ENCODE peak calls at places on chromosomes 12 and 14, in five cellular contexts. X is transverse colon, D is tibial nerve, Z is GM12892, Y is IMR-90. P is an unnamed sample.

GRCh38 chr14:80681651-80682050 is 259.9 kb downstream of the CEP128 start:
- DNase-seq in X (no peak), D (no peak), Z (no peak), Y (peak; percentile 23), P (no peak)

GRCh38 chr12:106519587-106519986 is 63.2 kb upstream of the RFX4 start:
- DNase-seq in X (no peak), D (no peak), Z (no peak), Y (peak; percentile 70), P (no peak)

GRCh38 chr14:28243600-28243999 is 523.0 kb upstream of the FOXG1 start:
- DNase-seq in X (no peak), D (no peak), Z (no peak), Y (no peak), P (no peak)

GRCh38 chr12:92030618-92031017 is 115.0 kb downstream of the BTG1 start:
- DNase-seq in X (peak; percentile 51), D (peak; percentile 57), Z (no peak), Y (peak; percentile 24), P (no peak)

GRCh38 chr12:57759360-57759980 is 4.6 kb downstream of the MARCHF9 start:
- DNase-seq in X (no peak), D (no peak), Z (no peak), Y (no peak), P (no peak)

GRCh38 chr14:30994681-30995620 is 30.5 kb upstream of the AP4S1 start:
- DNase-seq in X (no peak), D (no peak), Z (no peak), Y (peak; percentile 32), P (no peak)

GRCh38 chr12:94649349-94650142 is 811 bp downstream of the TMCC3 start:
- DNase-seq in X (peak; percentile 66), D (peak; percentile 29), Z (peak; percentile 45), Y (peak; percentile 4), P (peak; percentile 43)

GRCh38 chr14:31057035-31057434 is 30.9 kb upstream of the STRN3 start:
- DNase-seq in X (no peak), D (no peak), Z (no peak), Y (no peak), P (no peak)

GRCh38 chr12:68483592-68484373 is 126.9 kb upstream of the RAP1B start:
- DNase-seq in X (no peak), D (no peak), Z (no peak), Y (peak; percentile 67), P (no peak)

GRCh38 chr12:27652174-27652763 is 44.0 kb upstream of the REP15 start:
- DNase-seq in X (peak; percentile 27), D (peak; percentile 86), Z (peak; percentile 5), Y (peak; percentile 84), P (no peak)

GRCh38 chr14:99717682-99718013 is 33.5 kb downstream of the CYP46A1 start:
- DNase-seq in X (no peak), D (no peak), Z (no peak), Y (no peak), P (no peak)

GRCh38 chr12:96078281-96078761 is 42.9 kb upstream of the LTA4H start:
- DNase-seq in X (no peak), D (no peak), Z (no peak), Y (peak; percentile 15), P (no peak)

GRCh38 chr14:25887251-25887908 is 710.5 kb downstream of the NOVA1 start:
- DNase-seq in X (no peak), D (no peak), Z (no peak), Y (no peak), P (no peak)

GRCh38 chr12:4280351-4281163 is 7.0 kb downstream of the CCND2 start:
- DNase-seq in X (peak; percentile 62), D (no peak), Z (no peak), Y (no peak), P (no peak)

GRCh38 chr12:48999371-49000131 is at the start of gene DDN:
- DNase-seq in X (no peak), D (no peak), Z (peak; percentile 74), Y (peak; percentile 52), P (peak; percentile 79)

GRCh38 chr14:48563465-48563864 is 888.1 kb upstream of the MDGA2 start:
- DNase-seq in X (no peak), D (no peak), Z (no peak), Y (peak; percentile 22), P (no peak)

GRCh38 chr12:5592313-5592712 is 160.4 kb downstream of the NTF3 start:
- DNase-seq in X (no peak), D (no peak), Z (no peak), Y (no peak), P (no peak)

GRCh38 chr12:8057839-8058238 is 8.3 kb downstream of the C3AR1 start:
- DNase-seq in X (no peak), D (no peak), Z (no peak), Y (peak; percentile 67), P (no peak)

GRCh38 chr14:29421156-29421728 is 506.4 kb downstream of the PRKD1 start:
- DNase-seq in X (no peak), D (no peak), Z (no peak), Y (no peak), P (no peak)

GRCh38 chr12:6963016-6963731 is 7.3 kb downstream of the PHB2 start:
- DNase-seq in X (peak; percentile 95), D (no peak), Z (no peak), Y (no peak), P (no peak)
- TF ChIP-seq POLR2A in X (peak; percentile 99), D (no peak), Z (no peak), Y (no peak), P (no peak)

GRCh38 chr12:120688527-120689071 is 1.6 kb downstream of the MLEC start:
- DNase-seq in X (peak; percentile 56), D (no peak), Z (no peak), Y (no peak), P (no peak)

GRCh38 chr12:120686690-120687569 is at the start of gene MLEC:
- DNase-seq in X (peak; percentile 99), D (peak; percentile 98), Z (peak; percentile 95), Y (peak; percentile 93), P (peak; percentile 93)

GRCh38 chr12:120687570-120688289 is 781 bp downstream of the MLEC start:
- DNase-seq in X (peak; percentile 40), D (no peak), Z (no peak), Y (no peak), P (no peak)

GRCh38 chr12:120684523-120684932 is 2.4 kb upstream of the MLEC start:
- DNase-seq in X (no peak), D (no peak), Z (no peak), Y (peak; percentile 26), P (no peak)

GRCh38 chr12:120686151-120686689 is 729 bp upstream of the MLEC start:
- DNase-seq in X (peak; percentile 99), D (peak; percentile 92), Z (peak; percentile 78), Y (peak; percentile 96), P (peak; percentile 77)
- TF ChIP-seq POLR2A in X (peak; percentile 25), D (peak; percentile 18), Z (peak; percentile 52), Y (no peak), P (peak; percentile 55)

GRCh38 chr14:65045691-65046090 is 56.6 kb downstream of the MAX start:
- DNase-seq in X (no peak), D (no peak), Z (no peak), Y (no peak), P (no peak)

GRCh38 chr14:65045011-65045410 is 57.3 kb downstream of the MAX start:
- DNase-seq in X (no peak), D (no peak), Z (no peak), Y (no peak), P (no peak)

GRCh38 chr14:65042731-65043372 is 56.2 kb downstream of the FNTB start:
- DNase-seq in X (no peak), D (no peak), Z (peak; percentile 27), Y (no peak), P (peak; percentile 46)

GRCh38 chr14:65043893-65044595 is 57.3 kb downstream of the FNTB start:
- DNase-seq in X (no peak), D (no peak), Z (no peak), Y (no peak), P (no peak)

DNA sequence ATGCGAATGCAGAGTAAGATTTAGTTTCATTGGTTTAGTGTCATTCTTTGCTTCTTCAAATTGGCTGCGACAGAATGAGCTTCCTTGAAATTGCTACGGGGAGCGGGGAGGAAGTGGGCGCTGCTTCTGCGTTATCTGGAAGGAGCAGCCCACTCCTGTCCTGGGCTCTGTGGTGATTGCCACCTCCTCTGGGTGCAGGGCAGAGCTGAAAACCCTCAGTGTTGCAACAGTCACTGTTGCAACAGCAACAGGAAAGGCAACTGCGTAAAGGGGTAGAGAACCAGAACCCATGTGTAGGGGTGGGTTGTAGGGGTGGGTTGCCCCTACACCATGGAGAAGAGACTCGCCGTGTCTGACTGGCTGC is 57.7 kb downstream of the MAX start:
- DNase-seq in X (peak; percentile 15), D (no peak), Z (no peak), Y (no peak), P (no peak)
- TF ChIP-seq POLR2A in X (no peak), D (no peak), Z (no peak), Y (no peak), P (no peak)

DNA sequence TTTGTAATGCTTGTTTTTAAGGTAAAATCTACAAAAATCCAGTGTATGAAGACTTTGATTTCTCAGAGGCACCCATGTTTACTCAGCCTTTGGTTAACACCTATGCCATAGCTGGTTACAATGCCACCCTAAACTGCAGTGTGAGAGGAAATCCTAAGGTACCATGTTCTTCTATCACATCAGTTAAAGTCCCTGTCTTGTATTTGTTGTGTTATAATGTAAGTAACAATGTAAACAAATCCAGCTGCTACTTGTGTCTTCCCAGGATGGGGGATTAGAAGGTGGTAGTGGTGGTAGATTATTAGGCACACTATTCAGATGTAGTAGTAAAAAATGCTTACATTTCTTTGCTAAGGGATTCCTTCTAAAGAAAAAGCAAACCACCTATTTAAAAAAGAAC is 19.4 kb upstream of the CHPT1 start:
- DNase-seq in X (no peak), D (no peak), Z (no peak), Y (no peak), P (no peak)
- TF ChIP-seq POLR2A in X (no peak), D (no peak), Z (no peak), Y (no peak), P (no peak)

DNA sequence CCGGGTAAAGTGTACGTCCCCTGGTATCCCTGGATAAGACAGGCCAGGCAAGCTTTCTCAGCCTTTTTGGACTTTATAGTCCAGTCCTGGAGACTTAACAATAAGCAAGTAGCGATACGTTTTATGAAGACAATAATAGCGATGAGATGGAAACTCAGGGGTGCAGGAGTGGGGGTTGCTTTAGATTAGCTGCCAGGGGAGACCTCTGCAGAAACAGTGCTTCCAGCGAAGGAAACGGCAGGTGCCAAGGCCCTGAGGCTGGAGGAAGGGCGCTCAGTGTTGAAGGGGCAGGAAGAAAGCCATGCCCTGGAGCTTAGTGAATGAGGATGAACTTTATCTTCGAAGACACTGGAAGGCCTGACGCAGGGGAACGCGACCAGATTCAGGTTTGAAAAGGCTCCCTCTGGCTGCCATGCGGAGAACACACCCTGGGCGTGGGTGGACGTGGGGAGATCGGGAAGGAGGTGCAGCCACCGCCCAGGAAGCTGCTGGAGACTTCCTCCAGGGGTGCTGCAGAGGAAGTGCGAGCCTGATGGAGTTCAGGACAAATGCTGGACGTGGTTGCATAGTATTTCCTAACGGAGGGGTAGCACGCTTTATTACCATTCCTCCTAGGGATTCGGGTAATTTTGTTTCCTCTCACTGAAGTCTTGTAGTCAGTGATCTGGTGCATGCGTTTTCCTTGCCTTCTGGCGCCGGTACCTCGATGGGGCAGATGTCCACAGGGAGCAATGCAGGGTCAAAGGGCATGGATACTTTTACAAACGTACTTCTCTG is 26.1 kb upstream of the UBC start:
- DNase-seq in X (peak; percentile 95), D (peak; percentile 89), Z (no peak), Y (peak; percentile 87), P (no peak)
- TF ChIP-seq POLR2A in X (no peak), D (peak; percentile 51), Z (peak; percentile 58), Y (no peak), P (peak; percentile 46)

GRCh38 chr14:65334765-65335411 is 77.6 kb upstream of the FUT8 start:
- DNase-seq in X (peak; percentile 62), D (no peak), Z (no peak), Y (no peak), P (no peak)
- TF ChIP-seq POLR2A in X (peak; percentile 13), D (no peak), Z (no peak), Y (no peak), P (no peak)

P was measured in GM12891.